ENCODE peak calls at places on chromosomes 2 and 18, in eight cellular contexts. Q, W, A, L, N, Y, C and P are unnamed samples.

GRCh38 chr2:208129804-208130712 is at the start of gene CRYGC:
- DNase-seq in W (no peak), A (no peak), N (peak; percentile 49), L (peak; percentile 50), C (no peak), Q (no peak), Y (no peak), P (no peak)

GRCh38 chr2:127431408-127432023 is 13.3 kb downstream of the PROC start:
- DNase-seq in A (no peak), Q (no peak), L (no peak), Y (no peak), N (no peak), C (no peak), W (no peak), P (no peak)

GRCh38 chr2:240203842-240204270 is 63.4 kb upstream of the OTOS start:
- DNase-seq in Q (no peak), N (no peak), W (no peak), L (no peak), Y (no peak), A (no peak), C (no peak), P (no peak)

GRCh38 chr2:151357359-151357758 is at the start of gene TNFAIP6:
- DNase-seq in C (no peak), Y (no peak), Q (no peak), W (peak; percentile 98), L (no peak), A (no peak), N (no peak), P (no peak)

GRCh38 chr18:77108001-77108692 is 24.4 kb downstream of the MBP start:
- DNase-seq in Q (peak; percentile 26), W (peak; percentile 97), C (no peak), L (peak; percentile 51), N (no peak), A (no peak), Y (no peak), P (peak; percentile 70)

GRCh38 chr2:223949241-223949640 is 4.1 kb upstream of the WDFY1 start:
- DNase-seq in W (no peak), A (no peak), N (no peak), Y (no peak), Q (no peak), C (no peak), L (no peak), P (no peak)

GRCh38 chr2:18455256-18455862 is 105.1 kb downstream of the RDH14 start:
- DNase-seq in C (peak; percentile 40), N (no peak), Q (peak; percentile 37), A (no peak), W (peak; percentile 84), L (no peak), Y (no peak), P (peak; percentile 39)

GRCh38 chr18:45386256-45386655 is 229.0 kb upstream of the SLC14A2 start:
- DNase-seq in W (peak; percentile 47), Y (no peak), A (no peak), L (peak; percentile 24), N (peak; percentile 72), Q (peak; percentile 81), C (peak; percentile 83), P (peak; percentile 41)

GRCh38 chr2:42879913-42880737 is 87.7 kb upstream of the HAAO start:
- DNase-seq in Y (no peak), W (no peak), C (no peak), L (no peak), N (peak; percentile 51), A (no peak), Q (no peak), P (no peak)

GRCh38 chr2:27583390-27583915 is 611 bp downstream of the ZNF512 start:
- DNase-seq in C (no peak), Q (no peak), Y (no peak), W (peak; percentile 10), N (no peak), L (no peak), A (no peak), P (no peak)

GRCh38 chr2:68390114-68390513 is 25.0 kb downstream of the PLEK start:
- DNase-seq in Q (no peak), C (no peak), N (no peak), Y (no peak), W (no peak), L (no peak), A (no peak), P (no peak)

GRCh38 chr2:68390600-68390999 is 25.5 kb downstream of the PLEK start:
- DNase-seq in W (no peak), Q (no peak), L (no peak), N (no peak), A (no peak), C (no peak), Y (no peak), P (no peak)

GRCh38 chr2:68388358-68388757 is 23.3 kb downstream of the PLEK start:
- DNase-seq in Y (no peak), N (no peak), L (no peak), C (no peak), Q (no peak), A (no peak), W (no peak), P (no peak)

GRCh38 chr2:68387408-68388350 is 22.6 kb downstream of the PLEK start:
- DNase-seq in N (no peak), Y (peak; percentile 8), A (no peak), C (no peak), W (no peak), L (no peak), Q (no peak), P (no peak)

DNA sequence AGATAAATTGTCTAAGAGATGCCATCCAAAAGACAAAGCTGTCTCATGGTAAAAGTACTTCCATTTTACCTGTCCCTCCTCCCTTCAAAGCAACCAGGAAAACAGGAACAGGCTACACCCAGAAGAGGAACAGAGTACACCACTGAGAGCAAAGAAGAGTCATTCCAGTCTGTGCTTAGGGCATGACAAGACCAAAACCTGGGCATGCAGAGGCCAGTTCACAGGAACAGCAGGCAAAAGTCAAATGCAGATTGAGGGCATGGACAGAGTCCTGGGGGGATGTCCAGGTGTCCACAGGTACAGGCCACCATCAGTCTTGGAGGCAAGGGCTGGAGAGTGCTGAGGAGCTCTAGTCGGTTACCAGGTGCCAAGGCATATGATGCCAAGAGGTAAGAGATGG is 23.7 kb downstream of the PLEK start:
- DNase-seq in A (no peak), Q (no peak), C (no peak), W (no peak), L (no peak), N (no peak), Y (no peak), P (no peak)
- H3K4me3 ChIP-seq in A (no peak overlapping the region), Q (no peak overlapping the region), C (no peak overlapping the region), W (no peak overlapping the region), L (no peak overlapping the region), N (no peak overlapping the region), Y (peak overlapping the region; percentile 75), P (no peak overlapping the region)

GRCh38 chr2:8098476-8098875 is 583.4 kb upstream of the ID2 start:
- DNase-seq in L (no peak), Y (no peak), N (no peak), A (no peak), Q (no peak), C (no peak), W (no peak), P (no peak)

GRCh38 chr2:8094571-8094970 is 587.3 kb upstream of the ID2 start:
- DNase-seq in A (no peak), C (no peak), Y (no peak), L (no peak), W (no peak), N (no peak), Q (no peak), P (no peak)

GRCh38 chr2:8096484-8096883 is 585.4 kb upstream of the ID2 start:
- DNase-seq in W (no peak), C (no peak), N (no peak), A (no peak), L (no peak), Y (no peak), Q (no peak), P (no peak)

GRCh38 chr2:8098952-8099582 is 582.8 kb upstream of the ID2 start:
- DNase-seq in A (no peak), L (no peak), Y (no peak), W (no peak), N (no peak), C (no peak), Q (no peak), P (no peak)

GRCh38 chr2:8095978-8096377 is 585.9 kb upstream of the ID2 start:
- DNase-seq in Q (no peak), N (no peak), A (no peak), W (no peak), L (no peak), C (no peak), Y (no peak), P (no peak)
- H3K9me3 ChIP-seq in Q (no peaks in the 10 kb centered on the region), N (no peaks in the 10 kb centered on the region), A (no peaks in the 10 kb centered on the region), W (no peaks in the 10 kb centered on the region), L (no peaks in the 10 kb centered on the region), C (no peaks in the 10 kb centered on the region), Y (no peaks in the 10 kb centered on the region), P (no peaks in the 10 kb centered on the region)

GRCh38 chr2:73203055-73203681 is 794 bp downstream of the NOTO start:
- DNase-seq in Q (peak; percentile 34), N (no peak), L (no peak), Y (no peak), C (peak; percentile 34), W (peak; percentile 5), A (no peak), P (no peak)

GRCh38 chr2:73202156-73203054 is at the start of gene NOTO:
- DNase-seq in C (peak; percentile 28), N (peak; percentile 49), Y (no peak), L (no peak), W (peak; percentile 34), A (no peak), Q (peak; percentile 63), P (no peak)

DNA sequence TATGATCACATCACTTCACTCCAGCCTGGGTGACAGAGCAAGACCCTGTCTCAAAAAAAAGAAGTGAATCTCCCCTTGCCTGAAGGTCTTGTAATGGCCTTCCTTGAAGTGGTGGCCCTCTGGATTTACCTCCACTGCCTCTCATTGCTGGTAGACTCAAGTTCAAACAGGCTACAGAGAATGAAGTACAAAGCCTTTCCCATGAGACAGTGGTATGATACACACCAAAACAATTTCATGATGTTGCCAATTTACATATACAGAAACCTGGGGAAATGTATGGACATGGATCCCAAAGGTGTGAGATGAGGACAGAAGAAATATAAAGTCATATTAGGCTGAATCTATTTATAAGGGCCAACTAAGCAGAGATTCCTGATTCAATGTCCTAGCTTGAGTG is 4.8 kb upstream of the NOTO start:
- DNase-seq in N (no peak), A (no peak), W (no peak), Q (no peak), C (no peak), L (no peak), Y (no peak), P (no peak)
- H3K27me3 ChIP-seq in N (no peaks in the 10 kb centered on the region), A (peaks cover 9% of the 10 kb centered on the region), W (peaks cover 25% of the 10 kb centered on the region), Q (peaks cover 54% of the 10 kb centered on the region), C (peaks cover 81% of the 10 kb centered on the region), L (peaks cover 42% of the 10 kb centered on the region), Y (peaks cover 27% of the 10 kb centered on the region), P (no peaks in the 10 kb centered on the region)

GRCh38 chr2:66582364-66582974 is 147.5 kb downstream of the MEIS1 start:
- DNase-seq in C (no peak), W (peak; percentile 62), A (no peak), Q (no peak), N (peak; percentile 44), Y (no peak), L (no peak), P (no peak)
- H3K4me3 ChIP-seq in C (peak overlapping the region; percentile 41), W (peak overlapping the region; percentile 43), A (no peak overlapping the region), Q (peak overlapping the region; percentile 43), N (no peak overlapping the region), Y (no peak overlapping the region), L (no peak overlapping the region), P (no peak overlapping the region)

GRCh38 chr2:103638978-103639377 is 877.1 kb downstream of the TMEM182 start:
- DNase-seq in Y (no peak), C (no peak), A (no peak), W (no peak), N (no peak), L (no peak), Q (no peak), P (no peak)
- H3K9me3 ChIP-seq in Y (no peaks in the 10 kb centered on the region), C (no peaks in the 10 kb centered on the region), A (no peaks in the 10 kb centered on the region), W (no peaks in the 10 kb centered on the region), N (no peaks in the 10 kb centered on the region), L (no peaks in the 10 kb centered on the region), Q (no peaks in the 10 kb centered on the region), P (no peaks in the 10 kb centered on the region)